ENCODE peak calls at places on chromosomes 4 and X, in five cellular contexts. Y is GM23338, F is H7, V is AG04449, X is astrocyte. K is an unnamed sample.

GRCh38 chr4:15963001-15963451 is at the start of gene FGFBP2:
- DNase-seq in X (peak; percentile 31), V (peak; percentile 5), F (peak; percentile 78), Y (peak; percentile 84), K (no peak)

GRCh38 chrX:40266490-40267333 is 169.0 kb upstream of the BCOR start:
- DNase-seq in F (peak; percentile 96), X (peak; percentile 36), V (no peak), Y (peak; percentile 82), K (no peak)

GRCh38 chrX:107691024-107691448 is 62.7 kb downstream of the PRPS1 start:
- DNase-seq in X (no peak), V (no peak), Y (no peak), F (no peak), K (peak; percentile 63)

GRCh38 chr4:25524616-25525146 is 131.0 kb upstream of the SLC34A2 start:
- DNase-seq in F (peak; percentile 33), X (no peak), Y (no peak), V (no peak), K (no peak)

GRCh38 chr4:73019462-73020047 is 50.0 kb downstream of the COX18 start:
- DNase-seq in V (no peak), F (peak; percentile 44), X (peak; percentile 22), Y (peak; percentile 78), K (no peak)

GRCh38 chr4:89249313-89249712 is 58.3 kb downstream of the GPRIN3 start:
- DNase-seq in F (no peak), V (no peak), Y (no peak), X (no peak), K (no peak)

GRCh38 chr4:163665521-163666334 is 171.2 kb downstream of the TMA16 start:
- DNase-seq in Y (no peak), X (no peak), F (no peak), V (no peak), K (no peak)

GRCh38 chr4:170022211-170022610 is 4.0 kb downstream of the MFAP3L start:
- DNase-seq in X (no peak), V (no peak), Y (no peak), F (no peak), K (no peak)

GRCh38 chr4:107037188-107037587 is 1.1 kb upstream of the DKK2 start:
- DNase-seq in X (peak; percentile 18), F (peak; percentile 67), Y (peak; percentile 79), V (no peak), K (no peak)

GRCh38 chrX:12999422-12999821 is 24.5 kb downstream of the TMSB4X start:
- DNase-seq in Y (peak; percentile 28), X (no peak), F (no peak), V (no peak), K (no peak)

GRCh38 chrX:16966745-16967144 is 20.3 kb downstream of the REPS2 start:
- DNase-seq in X (no peak), F (no peak), Y (no peak), V (no peak), K (no peak)

GRCh38 chrX:152259150-152259549 is 120.8 kb upstream of the MAGEA10 start:
- DNase-seq in F (no peak), Y (no peak), X (no peak), V (no peak), K (no peak)

GRCh38 chrX:46325312-46325877 is 219.8 kb downstream of the ZNF674 start:
- DNase-seq in Y (peak; percentile 58), X (peak; percentile 88), F (no peak), V (peak; percentile 17), K (peak; percentile 40)

DNA sequence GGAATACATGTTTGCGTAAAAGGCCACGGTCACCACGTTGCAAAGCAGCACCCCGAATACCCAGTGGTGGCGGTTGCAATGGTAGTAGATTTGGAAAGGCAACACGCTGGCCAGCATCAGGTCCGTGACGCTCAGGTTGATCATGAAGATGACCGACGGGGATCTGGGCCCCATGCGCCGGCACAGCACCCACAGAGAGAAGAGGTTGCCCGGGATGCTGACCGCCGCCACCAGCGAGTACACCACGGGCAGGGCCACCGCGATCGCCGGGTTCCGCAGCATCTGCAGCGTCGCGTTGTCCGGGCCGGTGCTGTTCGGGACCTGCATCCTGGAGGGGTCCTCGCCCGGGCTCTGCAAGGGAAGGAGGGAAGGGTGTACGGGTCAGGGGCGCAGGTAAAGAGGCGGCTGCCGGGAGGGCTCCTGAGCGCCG is 13.5 kb upstream of the ASMTL start:
- DNase-seq in X (no peak), Y (no peak), F (no peak), V (no peak), K (no peak)
- H3K4me3 ChIP-seq in X (no peak overlapping the region), Y (no peak overlapping the region), F (no peak overlapping the region), V (no peak overlapping the region), K (no peak overlapping the region)

DNA sequence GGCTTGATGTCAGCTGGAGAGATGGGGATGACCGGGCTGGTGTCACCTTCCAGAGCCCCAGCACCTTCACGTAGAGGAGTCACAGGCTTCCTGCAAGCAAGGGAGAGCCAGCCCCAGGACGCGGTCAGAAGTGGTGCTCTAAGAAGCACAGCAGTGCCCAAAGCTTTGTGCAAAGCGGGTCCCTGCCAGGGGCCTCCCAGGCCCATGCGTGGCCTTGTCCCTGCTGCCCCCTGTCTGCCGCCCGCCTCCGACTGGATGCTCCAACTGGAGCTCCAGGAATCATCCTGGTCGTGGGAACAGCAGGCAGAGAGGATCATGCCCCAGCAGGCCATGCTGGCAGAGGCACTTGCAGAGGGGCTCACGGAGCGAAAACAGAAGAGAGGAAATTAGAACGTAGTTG is 40.1 kb upstream of the LRPAP1 start:
- DNase-seq in F (peak; percentile 75), X (no peak), Y (peak; percentile 58), V (no peak), K (no peak)
- H3K4me3 ChIP-seq in F (no peak overlapping the region), X (no peak overlapping the region), Y (no peak overlapping the region), V (no peak overlapping the region), K (no peak overlapping the region)

DNA sequence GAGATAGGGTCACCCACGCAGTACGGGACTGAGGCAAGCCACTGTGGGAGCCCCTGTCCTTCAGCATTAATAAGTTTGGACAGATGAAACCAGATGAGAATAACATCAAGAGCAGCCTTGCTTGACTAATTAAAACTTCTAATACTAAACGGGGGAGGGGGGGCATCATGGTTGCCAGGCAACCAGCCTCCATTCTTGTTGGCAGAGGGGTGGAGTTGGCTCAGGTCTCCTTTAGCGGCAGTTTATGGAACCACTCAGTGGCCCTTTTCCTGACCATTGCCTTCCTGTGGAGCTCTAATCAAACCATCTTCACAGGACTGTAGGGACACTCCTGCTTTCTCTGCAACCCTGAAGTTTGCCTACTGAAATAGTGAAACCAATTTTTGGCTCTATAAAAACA is 24.3 kb upstream of the TMEM150C start:
- DNase-seq in F (no peak), V (no peak), Y (peak; percentile 39), X (no peak), K (no peak)
- H3K4me3 ChIP-seq in F (no peak overlapping the region), V (no peak overlapping the region), Y (no peak overlapping the region), X (no peak overlapping the region), K (no peak overlapping the region)

GRCh38 chr4:8435656-8436121 is 4.8 kb downstream of the ACOX3 start:
- DNase-seq in X (no peak), Y (peak; percentile 18), V (no peak), F (no peak), K (no peak)
- H3K4me3 ChIP-seq in X (no peak overlapping the region), Y (no peak overlapping the region), V (peak overlapping the region; percentile 20), F (peak overlapping the region; percentile 25), K (peak overlapping the region; percentile 30)

GRCh38 chr4:74159397-74159709 is 1.4 kb downstream of the MTHFD2L start:
- DNase-seq in F (no peak), V (no peak), Y (no peak), X (no peak), K (no peak)
- H3K4me3 ChIP-seq in F (no peak overlapping the region), V (no peak overlapping the region), Y (peak overlapping the region; percentile 58), X (peak overlapping the region; percentile 92), K (no peak overlapping the region)

K was measured in skeletal muscle cell.